ENCODE peak calls at places on chromosomes 11 and 22, in six cellular contexts. O, L, X, I, J and Z are unnamed samples.

GRCh38 chr22:37416389-37416788 is 10.9 kb downstream of the ELFN2 start:
- DNase-seq in O (no peak), L (no peak), X (no peak), I (no peak), J (no peak), Z (no peak)

GRCh38 chr11:823441-824291 is 4.1 kb upstream of the CRACR2B start:
- DNase-seq in O (no peak), L (no peak), X (peak; percentile 83), I (no peak), J (no peak), Z (no peak)

GRCh38 chr11:11786771-11787170 is 55.0 kb upstream of the USP47 start:
- DNase-seq in O (no peak), L (peak; percentile 50), X (no peak), I (peak; percentile 27), J (no peak), Z (no peak)

GRCh38 chr22:20867179-20868099 is 8.6 kb downstream of the SNAP29 start:
- DNase-seq in O (peak; percentile 51), L (no peak), X (no peak), I (peak; percentile 99), J (peak; percentile 66), Z (no peak)

GRCh38 chr11:130675456-130675855 is 227.0 kb downstream of the ADAMTS15 start:
- DNase-seq in O (peak; percentile 14), L (no peak), X (no peak), I (no peak), J (no peak), Z (no peak)

GRCh38 chr11:45193695-45194094 is 47.3 kb downstream of the PRDM11 start:
- DNase-seq in O (no peak), L (no peak), X (no peak), I (no peak), J (no peak), Z (no peak)

GRCh38 chr22:35620624-35621245 is 3.6 kb upstream of the MB start:
- DNase-seq in O (no peak), L (peak; percentile 22), X (no peak), I (no peak), J (no peak), Z (no peak)

GRCh38 chr11:67404515-67405195 is 772 bp downstream of the TBC1D10C start:
- DNase-seq in O (no peak), L (no peak), X (peak; percentile 72), I (no peak), J (no peak), Z (no peak)

GRCh38 chr11:11587122-11587521 is 34.7 kb downstream of the GALNT18 start:
- DNase-seq in O (no peak), L (no peak), X (no peak), I (no peak), J (no peak), Z (peak; percentile 61)

GRCh38 chr11:96279421-96280290 is 63.3 kb downstream of the MAML2 start:
- DNase-seq in O (no peak), L (no peak), X (no peak), I (no peak), J (no peak), Z (no peak)

GRCh38 chr11:15911377-15912044 is 444.8 kb downstream of the SOX6 start:
- DNase-seq in O (no peak), L (no peak), X (no peak), I (no peak), J (peak; percentile 35), Z (no peak)

GRCh38 chr11:69854719-69855118 is 35.5 kb upstream of the FGF3 start:
- DNase-seq in O (no peak), L (no peak), X (no peak), I (no peak), J (no peak), Z (no peak)

GRCh38 chr11:34223021-34223813 is 117.8 kb downstream of the NAT10 start:
- DNase-seq in O (peak; percentile 68), L (no peak), X (no peak), I (no peak), J (no peak), Z (peak; percentile 94)
- TF ChIP-seq POLR2AphosphoS5 in O (peak; percentile 71), L (no peak), X (no peak), I (no peak), J (peak; percentile 18), Z (peak; percentile 82)

DNA sequence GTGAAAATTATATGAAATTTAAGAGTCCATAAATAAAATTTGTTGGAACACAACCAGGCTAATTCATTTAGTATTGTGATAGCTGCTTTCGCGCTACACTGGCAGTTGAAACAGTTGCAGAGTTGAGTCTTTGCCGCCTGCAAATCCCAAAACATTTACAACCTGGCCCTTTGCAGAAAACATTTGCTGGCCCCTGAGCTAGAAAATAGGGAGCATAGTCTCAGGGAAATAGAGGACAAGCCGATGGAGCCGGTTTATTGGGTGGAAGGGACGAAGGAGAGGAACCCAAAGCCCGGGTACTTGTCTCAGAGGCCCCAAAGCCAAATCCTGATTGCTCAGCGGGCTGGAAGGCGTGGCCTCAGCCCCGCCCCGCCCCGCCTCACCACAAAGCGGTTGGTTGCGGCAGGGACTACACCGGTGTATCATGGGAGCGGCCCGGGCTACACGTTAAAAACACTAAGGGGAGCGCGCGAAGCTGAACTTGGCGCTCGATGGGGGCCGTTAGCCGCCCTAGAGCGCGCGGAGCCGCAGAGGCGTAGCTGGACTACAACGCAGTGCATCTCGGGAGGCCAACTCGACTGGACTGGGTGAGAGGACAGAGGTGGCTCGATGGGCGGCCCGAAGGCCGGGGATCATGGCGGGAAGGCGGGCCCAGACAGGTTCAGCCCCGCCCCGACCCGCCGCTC is 347 bp upstream of the SAC3D1 start:
- DNase-seq in O (peak; percentile 92), L (peak; percentile 94), X (peak; percentile 95), I (peak; percentile 93), J (peak; percentile 88), Z (no peak)
- TF ChIP-seq POLR2AphosphoS5 in O (peak; percentile 68), L (peak; percentile 68), X (no peak), I (peak; percentile 47), J (peak; percentile 80), Z (peak; percentile 87)

GRCh38 chr11:84899740-84900139 is 727.4 kb downstream of the DLG2 start:
- DNase-seq in O (no peak), L (peak; percentile 87), X (no peak), I (peak; percentile 15), J (no peak), Z (no peak)
- TF ChIP-seq POLR2AphosphoS5 in O (no peak), L (no peak), X (no peak), I (no peak), J (no peak), Z (no peak)

GRCh38 chr11:104091281-104092071 is 55.0 kb downstream of the DDI1 start:
- DNase-seq in O (no peak), L (no peak), X (no peak), I (no peak), J (no peak), Z (no peak)

GRCh38 chr11:104089481-104089880 is 53.0 kb downstream of the DDI1 start:
- DNase-seq in O (no peak), L (no peak), X (no peak), I (no peak), J (no peak), Z (no peak)

GRCh38 chr11:104092744-104093143 is 56.3 kb downstream of the DDI1 start:
- DNase-seq in O (no peak), L (no peak), X (no peak), I (no peak), J (no peak), Z (no peak)

GRCh38 chr11:104093426-104094280 is 57.2 kb downstream of the DDI1 start:
- DNase-seq in O (no peak), L (no peak), X (no peak), I (no peak), J (no peak), Z (no peak)

DNA sequence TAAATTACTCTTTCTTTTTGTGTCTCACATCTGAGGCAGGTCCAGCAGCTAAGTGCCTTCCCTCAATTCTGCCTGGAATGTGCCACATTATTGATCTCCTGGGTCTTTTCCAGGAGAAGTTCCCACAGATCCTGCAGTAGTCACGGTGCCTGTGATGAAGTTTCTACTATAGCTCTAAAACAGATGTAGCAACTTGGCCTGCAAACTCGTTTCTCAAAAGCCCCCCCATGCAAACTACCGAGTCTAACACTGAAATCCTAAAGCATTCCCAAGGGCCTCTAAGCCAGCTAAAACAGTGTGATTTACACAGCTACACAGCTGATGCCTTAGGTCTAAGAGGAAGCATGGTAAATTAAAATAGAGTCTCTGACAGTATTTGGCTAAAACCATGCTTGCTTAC is 54.3 kb downstream of the DDI1 start:
- DNase-seq in O (no peak), L (no peak), X (no peak), I (no peak), J (no peak), Z (no peak)
- TF ChIP-seq POLR2AphosphoS5 in O (no peak), L (no peak), X (no peak), I (no peak), J (no peak), Z (no peak)